ENCODE peak calls at places on chromosomes 2 and 18, in eight cellular contexts. M is CD4-positive, CD25-positive, alpha-beta regulatory T cell; J is right cardiac atrium; H is IMR-90; K is astrocyte of the spinal cord; U is suprapubic skin; E is fibroblast of the aortic adventitia; Z is Peyer's patch. C is an unnamed sample.

GRCh38 chr18:12654971-12655370 is 2.9 kb downstream of the SPIRE1 start:
- DNase-seq in M (no peak), J (no peak), H (no peak), K (no peak), U (no peak), E (no peak), Z (no peak), C (no peak)

GRCh38 chr2:226215902-226216503 is 583.6 kb downstream of the IRS1 start:
- DNase-seq in M (no peak), J (peak), H (peak), K (peak), U (peak), E (peak), Z (peak), C (peak)

GRCh38 chr18:77148289-77148688 is 15.7 kb upstream of the MBP start:
- DNase-seq in M (no peak), J (no peak), H (no peak), K (no peak), U (no peak), E (no peak), Z (no peak), C (no peak)

GRCh38 chr2:131104487-131105155 is 515 bp upstream of the PLEKHB2 start:
- DNase-seq in M (peak), J (peak), H (peak), K (no peak), U (peak), E (peak), Z (peak), C (peak)

GRCh38 chr2:122391726-122392125 is 636.3 kb downstream of the TSN start:
- DNase-seq in M (no peak), J (no peak), H (no peak), K (no peak), U (no peak), E (no peak), Z (no peak), C (no peak)

GRCh38 chr2:110724820-110725219 is 7.6 kb upstream of the ACOXL start:
- DNase-seq in M (no peak), J (no peak), H (no peak), K (no peak), U (no peak), E (no peak), Z (no peak), C (no peak)

GRCh38 chr18:79583984-79584401 is 95.6 kb upstream of the CTDP1 start:
- DNase-seq in M (no peak), J (no peak), H (no peak), K (no peak), U (peak), E (no peak), Z (no peak), C (no peak)

GRCh38 chr18:40868110-40868858 is 1086.8 kb upstream of the PIK3C3 start:
- DNase-seq in M (no peak), J (no peak), H (peak), K (peak), U (no peak), E (peak), Z (no peak), C (no peak)

GRCh38 chr2:240325006-240325653 is 110.3 kb upstream of the GPC1 start:
- DNase-seq in M (no peak), J (no peak), H (no peak), K (no peak), U (no peak), E (peak), Z (no peak), C (no peak)

GRCh38 chr2:211766689-211767088 is 771.9 kb downstream of the ERBB4 start:
- DNase-seq in M (no peak), J (no peak), H (no peak), K (no peak), U (no peak), E (no peak), Z (no peak), C (no peak)

GRCh38 chr2:42733852-42734251 is 30.1 kb downstream of the OXER1 start:
- DNase-seq in M (no peak), J (no peak), H (no peak), K (no peak), U (no peak), E (no peak), Z (no peak), C (no peak)

GRCh38 chr18:11320981-11321380 is 171.6 kb upstream of the PIEZO2 start:
- DNase-seq in M (no peak), J (no peak), H (peak), K (peak), U (no peak), E (peak), Z (no peak), C (peak)

DNA sequence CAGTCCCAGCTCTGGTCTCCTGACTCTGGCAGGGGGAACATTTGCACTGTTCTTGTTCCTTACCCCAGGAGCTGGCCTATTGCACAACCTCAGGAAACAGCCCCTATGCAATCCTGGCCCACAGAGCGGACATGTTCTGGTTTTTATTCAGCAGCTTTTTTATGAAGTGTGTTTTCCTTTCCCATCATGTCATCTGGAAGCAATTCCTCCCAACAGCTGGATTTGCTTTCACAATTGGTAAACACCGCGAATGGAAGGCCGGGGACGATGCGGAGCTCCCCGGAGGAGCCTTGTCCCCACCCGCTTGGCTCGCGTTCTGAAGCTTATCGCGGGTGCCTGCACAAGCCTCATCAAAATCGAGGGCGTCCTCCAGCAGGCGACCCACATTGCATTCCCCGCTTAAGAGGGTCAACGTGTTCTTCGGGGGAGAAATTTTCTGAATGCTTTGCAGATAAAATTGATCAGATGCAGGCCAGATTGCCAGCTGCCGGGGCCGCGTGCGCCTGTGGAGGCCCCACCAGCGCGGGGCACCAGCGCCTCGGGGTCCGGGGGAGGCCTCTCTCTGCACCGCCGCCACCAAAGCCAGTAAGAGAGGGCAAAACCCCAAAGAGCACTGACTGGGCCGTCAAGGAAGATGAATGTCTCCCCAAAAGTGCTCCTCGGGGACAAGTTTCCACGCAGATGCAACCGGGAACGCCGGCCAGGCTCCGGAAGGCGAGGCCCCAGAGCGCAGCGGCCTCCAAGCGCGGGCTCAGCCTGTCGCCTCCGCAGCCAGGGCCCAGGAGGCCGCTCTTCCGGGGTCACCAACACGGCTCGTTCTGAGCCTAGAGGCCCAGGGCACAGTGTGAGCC is 60.3 kb upstream of the SP3 start:
- DNase-seq in M (no peak), J (peak), H (peak), K (peak), U (peak), E (peak), Z (peak), C (no peak)
- H3K4me3 ChIP-seq in M (no peak), J (no peak), H (no peak), K (no peak), U (peak), E (peak), Z (no peak), C (no peak)

DNA sequence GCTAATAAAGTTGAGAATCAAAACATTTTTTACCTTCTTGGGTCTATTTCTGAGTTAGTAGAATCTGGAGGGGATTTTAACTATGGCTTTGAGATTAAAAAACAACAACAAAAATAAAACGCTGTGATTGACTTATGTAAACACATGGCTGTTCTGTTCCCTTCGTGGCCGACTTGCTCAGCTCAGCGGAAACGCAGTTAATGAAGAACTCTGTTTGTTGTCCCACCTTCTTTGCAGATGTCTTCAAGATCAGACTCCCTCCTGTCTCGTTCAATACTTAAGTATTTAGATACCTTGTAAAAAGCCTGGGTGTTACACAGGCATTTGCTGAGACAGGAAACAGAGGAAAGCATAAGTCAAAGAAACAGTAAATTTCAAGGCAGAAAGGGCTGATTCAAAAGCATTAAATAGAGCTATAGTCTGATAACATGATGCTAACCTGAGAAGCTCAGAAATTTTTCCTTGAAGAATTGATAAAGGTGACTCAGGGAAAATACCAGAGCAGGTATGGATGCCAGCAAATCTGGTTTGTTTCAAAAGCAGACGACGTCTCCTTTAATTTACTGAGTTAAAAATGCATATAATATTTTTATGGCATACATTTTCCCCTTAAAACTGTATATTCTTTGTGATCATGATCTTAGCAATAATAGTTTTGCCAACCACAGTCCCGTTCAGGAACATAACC is 21.7 kb upstream of the POLI start:
- DNase-seq in M (no peak), J (no peak), H (no peak), K (no peak), U (no peak), E (no peak), Z (no peak), C (no peak)
- H3K4me3 ChIP-seq in M (peak), J (no peak), H (no peak), K (no peak), U (no peak), E (no peak), Z (no peak), C (no peak)

GRCh38 chr2:230541934-230542380 is 126.0 kb downstream of the SP100 start:
- DNase-seq in M (no peak), J (no peak), H (peak), K (peak), U (no peak), E (no peak), Z (no peak), C (no peak)
- H3K4me3 ChIP-seq in M (no peak), J (no peak), H (no peak), K (no peak), U (no peak), E (no peak), Z (no peak), C (no peak)

GRCh38 chr18:25825066-25825465 is 265.3 kb downstream of the SS18 start:
- DNase-seq in M (no peak), J (no peak), H (no peak), K (no peak), U (no peak), E (no peak), Z (no peak), C (no peak)
- H3K4me3 ChIP-seq in M (no peak), J (no peak), H (no peak), K (no peak), U (no peak), E (no peak), Z (no peak), C (no peak)

GRCh38 chr2:233062447-233062842 is 2.3 kb downstream of the INPP5D start:
- DNase-seq in M (no peak), J (no peak), H (no peak), K (no peak), U (peak), E (no peak), Z (no peak), C (no peak)

GRCh38 chr2:233062946-233063268 is 2.8 kb downstream of the INPP5D start:
- DNase-seq in M (no peak), J (no peak), H (no peak), K (no peak), U (no peak), E (no peak), Z (no peak), C (no peak)

GRCh38 chr2:233063269-233063975 is 3.3 kb downstream of the INPP5D start:
- DNase-seq in M (no peak), J (no peak), H (no peak), K (no peak), U (peak), E (no peak), Z (peak), C (peak)

GRCh38 chr2:233064526-233065199 is 4.5 kb downstream of the INPP5D start:
- DNase-seq in M (no peak), J (no peak), H (no peak), K (no peak), U (peak), E (peak), Z (no peak), C (no peak)

GRCh38 chr2:233063976-233064411 is 3.9 kb downstream of the INPP5D start:
- DNase-seq in M (no peak), J (no peak), H (no peak), K (no peak), U (peak), E (no peak), Z (no peak), C (no peak)
- H3K4me3 ChIP-seq in M (peak), J (no peak), H (no peak), K (no peak), U (no peak), E (no peak), Z (no peak), C (no peak)

GRCh38 chr2:9554841-9555337 is 741 bp downstream of the ADAM17 start:
- DNase-seq in M (peak), J (no peak), H (peak), K (peak), U (no peak), E (peak), Z (peak), C (peak)

GRCh38 chr2:9555338-9556120 is at the start of gene ADAM17:
- DNase-seq in M (peak), J (peak), H (peak), K (peak), U (peak), E (peak), Z (peak), C (peak)

GRCh38 chr2:9549420-9549819 is 6.2 kb downstream of the ADAM17 start:
- DNase-seq in M (no peak), J (no peak), H (no peak), K (no peak), U (no peak), E (no peak), Z (peak), C (no peak)

GRCh38 chr2:9556121-9556869 is 665 bp upstream of the ADAM17 start:
- DNase-seq in M (no peak), J (no peak), H (peak), K (peak), U (no peak), E (peak), Z (no peak), C (peak)

DNA sequence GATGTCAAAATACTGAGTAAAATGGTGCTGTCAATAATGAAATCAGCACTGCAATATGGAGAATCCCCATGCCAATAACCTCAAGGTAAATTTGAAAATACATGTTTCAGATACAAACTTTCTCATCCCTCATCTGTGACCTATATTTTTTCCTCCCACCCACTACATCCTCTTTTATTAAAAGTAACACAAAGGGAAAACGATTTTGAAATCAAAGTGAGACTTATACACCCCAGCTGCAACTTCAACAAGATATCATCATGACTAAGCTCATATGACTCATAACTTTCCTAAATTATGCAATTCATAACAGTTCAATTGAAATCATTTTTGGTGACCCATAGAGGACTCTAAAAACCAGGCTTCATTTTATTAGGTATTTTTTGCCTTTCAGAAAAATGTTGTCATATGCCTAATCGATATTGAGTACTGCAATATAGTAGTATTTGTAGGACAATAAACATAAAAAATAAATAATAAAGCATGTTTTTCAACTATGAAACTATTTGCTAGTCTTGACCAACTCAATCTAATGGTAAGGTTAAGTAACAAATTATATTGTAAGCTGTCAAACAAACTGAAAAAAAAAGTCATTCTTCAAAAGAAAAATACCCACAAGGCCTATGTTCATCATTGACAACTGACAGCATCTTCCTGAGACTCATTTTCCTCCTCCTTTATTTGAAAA is 3.0 kb downstream of the ADAM17 start:
- DNase-seq in M (no peak), J (no peak), H (peak), K (peak), U (no peak), E (peak), Z (no peak), C (no peak)
- H3K4me3 ChIP-seq in M (peak), J (no peak), H (no peak), K (no peak), U (no peak), E (peak), Z (no peak), C (no peak)

GRCh38 chr2:98726172-98726725 is 4.7 kb downstream of the MGAT4A start:
- DNase-seq in M (no peak), J (no peak), H (no peak), K (no peak), U (no peak), E (no peak), Z (no peak), C (no peak)
- H3K4me3 ChIP-seq in M (peak), J (no peak), H (no peak), K (no peak), U (no peak), E (no peak), Z (no peak), C (peak)